ENCODE peak calls at places on chromosomes 7 and 10, in four cellular contexts. J is CD8-positive, alpha-beta T cell; K is colonic mucosa; E is fibroblast of lung. H is an unnamed sample.

GRCh38 chr7:18166002-18166401 is 138.4 kb upstream of the PRPS1L1 start:
- DNase-seq in J (no peak), K (no peak), E (no peak), H (no peak)

GRCh38 chr10:96017227-96017687 is 26.1 kb upstream of the CCNJ start:
- DNase-seq in J (peak; percentile 16), K (peak; percentile 61), E (peak; percentile 75), H (peak; percentile 90)

GRCh38 chr7:1856966-1857441 is 186.9 kb downstream of the ELFN1 start:
- DNase-seq in J (no peak), K (no peak), E (no peak), H (no peak)

GRCh38 chr7:108015740-108016139 is 12.8 kb upstream of the LAMB1 start:
- DNase-seq in J (no peak), K (no peak), E (no peak), H (no peak)

GRCh38 chr10:111297351-111297848 is 220.6 kb downstream of the ADRA2A start:
- DNase-seq in J (no peak), K (no peak), E (no peak), H (peak; percentile 25)

GRCh38 chr7:140625908-140626868 is 14.4 kb downstream of the DENND2A start:
- DNase-seq in J (no peak), K (peak; percentile 68), E (peak; percentile 97), H (peak; percentile 93)

GRCh38 chr7:32865448-32865847 is 26.1 kb downstream of the KBTBD2 start:
- DNase-seq in J (no peak), K (no peak), E (no peak), H (no peak)

GRCh38 chr10:44704616-44705015 is 206.5 kb upstream of the TMEM72 start:
- DNase-seq in J (no peak), K (no peak), E (no peak), H (no peak)

GRCh38 chr7:41882271-41882670 is 179.4 kb upstream of the INHBA start:
- DNase-seq in J (no peak), K (no peak), E (no peak), H (no peak)
- H3K4me3 ChIP-seq in J (peak overlapping the region; percentile 4), K (no peak overlapping the region), E (no peak overlapping the region), H (no peak overlapping the region)

GRCh38 chr10:73043766-73044377 is 52.8 kb downstream of the P4HA1 start:
- DNase-seq in J (no peak), K (no peak), E (peak; percentile 8), H (peak; percentile 4)

GRCh38 chr10:73043319-73043718 is 53.3 kb downstream of the P4HA1 start:
- DNase-seq in J (no peak), K (no peak), E (no peak), H (peak; percentile 12)

GRCh38 chr10:73044378-73045285 is 52.0 kb downstream of the P4HA1 start:
- DNase-seq in J (no peak), K (no peak), E (peak; percentile 90), H (peak; percentile 88)

GRCh38 chr10:73039635-73040034 is 57.0 kb downstream of the P4HA1 start:
- DNase-seq in J (no peak), K (no peak), E (peak; percentile 48), H (peak; percentile 77)

GRCh38 chr10:73042130-73042529 is 54.5 kb downstream of the P4HA1 start:
- DNase-seq in J (no peak), K (no peak), E (no peak), H (no peak)
- TF ChIP-seq CTCF in J (no peak), K (no peak), E (no peak), H (no peak)

DNA sequence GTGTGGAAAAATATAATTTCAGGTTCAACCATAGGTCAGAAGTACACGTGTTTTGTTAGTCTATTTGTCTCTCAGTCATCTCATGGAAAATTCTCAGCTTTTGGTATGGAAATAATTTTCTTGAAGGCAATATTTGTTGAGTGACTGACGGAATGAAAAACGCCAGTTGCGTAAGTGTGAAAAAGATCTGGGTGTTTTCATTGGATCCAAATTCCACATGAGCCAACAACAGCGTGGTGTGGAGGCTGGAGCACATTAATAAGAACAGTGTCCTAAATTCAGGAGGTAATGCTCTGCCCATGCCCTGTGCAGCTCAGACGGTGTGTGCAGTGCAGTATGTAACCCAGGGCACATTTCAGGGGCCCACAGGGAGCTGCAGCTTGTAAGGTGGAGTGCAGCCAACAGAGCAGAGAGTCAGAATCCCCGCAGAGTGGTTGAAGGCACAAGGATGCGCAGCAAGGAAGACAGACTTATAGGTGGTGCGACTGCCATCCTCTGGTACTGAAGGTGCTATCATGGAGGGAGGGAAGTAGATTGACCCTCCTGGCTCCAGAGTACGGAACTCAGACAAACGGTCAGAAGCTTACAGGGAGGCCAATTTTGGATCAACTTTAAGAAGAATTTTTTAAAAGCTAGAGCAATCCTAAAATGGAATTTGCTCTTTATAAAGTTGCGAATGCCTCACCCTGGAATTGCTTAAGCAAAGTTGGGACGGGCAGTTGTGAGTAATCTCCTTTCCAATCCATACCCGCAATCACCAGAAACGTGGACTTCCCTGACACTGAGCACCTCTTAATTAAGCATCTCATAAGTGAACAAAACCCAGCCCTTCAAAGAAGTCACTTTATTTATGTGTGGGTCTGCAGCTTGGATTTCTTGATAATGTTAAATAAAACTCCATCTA is 38.0 kb downstream of the EGFR start:
- DNase-seq in J (no peak), K (no peak), E (peak; percentile 65), H (peak; percentile 54)
- H3K4me3 ChIP-seq in J (no peak overlapping the region), K (no peak overlapping the region), E (no peak overlapping the region), H (no peak overlapping the region)

GRCh38 chr7:51060536-51060935 is 256.1 kb downstream of the COBL start:
- DNase-seq in J (no peak), K (no peak), E (no peak), H (no peak)
- TF ChIP-seq CTCF in J (no peak), K (no peak), E (no peak), H (peak; percentile 12)

GRCh38 chr10:75432763-75433162 is 1.3 kb downstream of the LRMDA start:
- DNase-seq in J (no peak), K (no peak), E (no peak), H (no peak)
- H3K4me3 ChIP-seq in J (no peak overlapping the region), K (no peak overlapping the region), E (no peak overlapping the region), H (no peak overlapping the region)

GRCh38 chr10:57657164-57657765 is 610.4 kb downstream of the IPMK start:
- DNase-seq in J (no peak), K (peak; percentile 50), E (peak; percentile 56), H (peak; percentile 60)
- TF ChIP-seq CTCF in J (no peak), K (peak; percentile 67), E (peak; percentile 66), H (peak; percentile 87)

DNA sequence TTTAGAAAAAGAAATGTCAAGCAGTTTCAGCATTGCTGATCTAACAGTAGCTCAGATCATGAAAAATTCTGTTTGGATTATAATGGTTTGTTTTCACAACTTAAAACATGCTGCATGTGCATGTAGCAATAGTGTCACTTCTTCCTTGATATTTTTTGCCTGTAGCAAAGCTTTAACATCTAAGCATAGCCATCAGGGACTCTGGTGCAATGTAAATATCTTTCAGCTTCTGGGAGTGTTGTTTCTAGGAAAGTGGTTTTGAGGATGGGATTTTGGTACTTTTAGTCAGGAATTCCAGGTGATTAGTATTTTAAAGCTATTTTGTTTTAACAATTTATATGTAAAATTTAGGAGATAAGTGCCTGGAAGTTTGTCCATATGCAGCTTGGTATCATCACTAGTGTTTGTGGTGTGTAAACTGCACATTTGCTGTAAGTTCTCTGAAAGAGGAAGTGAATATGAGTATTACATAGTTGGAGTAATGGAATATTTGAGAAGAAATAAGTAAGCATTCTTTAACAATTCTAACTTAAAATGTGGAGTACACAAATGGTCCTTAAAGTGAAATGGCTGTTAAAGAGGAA is 1.9 kb downstream of the RSBN1L start:
- DNase-seq in J (no peak), K (no peak), E (no peak), H (peak; percentile 18)
- H3K4me3 ChIP-seq in J (peak overlapping the region; percentile 98), K (peak overlapping the region; percentile 61), E (peak overlapping the region; percentile 81), H (peak overlapping the region; percentile 73)

H was measured in fibroblast of villous mesenchyme.